ENCODE peak calls at places on chromosomes 2 and 18, in four cellular contexts. J is HepG2, Z is PC-9, K is endothelial cell. U is an unnamed sample.

GRCh38 chr2:240397924-240398611 is 37.4 kb upstream of the GPC1 start:
- DNase-seq in J (no peak), Z (no peak), K (peak), U (no peak)

GRCh38 chr2:73083886-73084792 is 12.6 kb upstream of the SFXN5 start:
- DNase-seq in J (no peak), Z (no peak), K (no peak), U (no peak)

GRCh38 chr2:70692256-70692655 is 75.7 kb downstream of the ADD2 start:
- DNase-seq in J (no peak), Z (no peak), K (no peak), U (no peak)

GRCh38 chr18:23799540-23799939 is 110.3 kb downstream of the LAMA3 start:
- DNase-seq in J (no peak), Z (no peak), K (no peak), U (no peak)

GRCh38 chr2:74845217-74845751 is 11.4 kb downstream of the HK2 start:
- DNase-seq in J (no peak), Z (peak), K (peak), U (peak)

GRCh38 chr18:13548106-13548819 is 178.1 kb downstream of the FAM210A start:
- DNase-seq in J (no peak), Z (no peak), K (no peak), U (no peak)

GRCh38 chr2:160561551-160562280 is 68.1 kb upstream of the RBMS1 start:
- DNase-seq in J (no peak), Z (peak), K (no peak), U (no peak)

GRCh38 chr2:18742382-18742781 is 153.0 kb upstream of the NT5C1B start:
- DNase-seq in J (no peak), Z (no peak), K (no peak), U (no peak)

GRCh38 chr18:35880788-35881455 is 91.6 kb upstream of the RMP24 start:
- DNase-seq in J (no peak), Z (no peak), K (no peak), U (no peak)

GRCh38 chr18:46158498-46158897 is 54.3 kb downstream of the HAUS1 start:
- DNase-seq in J (no peak), Z (peak), K (no peak), U (no peak)

GRCh38 chr2:184363213-184363612 is 235.1 kb upstream of the ZNF804A start:
- DNase-seq in J (peak), Z (peak), K (no peak), U (no peak)

GRCh38 chr2:75292826-75293225 is 93.5 kb upstream of the TACR1 start:
- DNase-seq in J (no peak), Z (peak), K (no peak), U (no peak)

GRCh38 chr2:173160618-173161017 is 85.0 kb downstream of the MAP3K20 start:
- DNase-seq in J (no peak), Z (no peak), K (no peak), U (no peak)

GRCh38 chr2:55518846-55519167 is 711 bp upstream of the CFAP36 start:
- DNase-seq in J (peak), Z (no peak), K (no peak), U (no peak)

GRCh38 chr2:172693037-172693436 is 42.6 kb upstream of the RAPGEF4 start:
- DNase-seq in J (peak), Z (peak), K (no peak), U (peak)

GRCh38 chr18:5420909-5421308 is 122.9 kb downstream of the EPB41L3 start:
- DNase-seq in J (no peak), Z (no peak), K (no peak), U (no peak)

GRCh38 chr18:5425721-5426120 is 118.1 kb downstream of the EPB41L3 start:
- DNase-seq in J (no peak), Z (no peak), K (no peak), U (no peak)

GRCh38 chr18:5422626-5423025 is 121.2 kb downstream of the EPB41L3 start:
- DNase-seq in J (no peak), Z (no peak), K (no peak), U (no peak)

GRCh38 chr18:5421981-5422380 is 121.8 kb downstream of the EPB41L3 start:
- DNase-seq in J (no peak), Z (no peak), K (no peak), U (no peak)

DNA sequence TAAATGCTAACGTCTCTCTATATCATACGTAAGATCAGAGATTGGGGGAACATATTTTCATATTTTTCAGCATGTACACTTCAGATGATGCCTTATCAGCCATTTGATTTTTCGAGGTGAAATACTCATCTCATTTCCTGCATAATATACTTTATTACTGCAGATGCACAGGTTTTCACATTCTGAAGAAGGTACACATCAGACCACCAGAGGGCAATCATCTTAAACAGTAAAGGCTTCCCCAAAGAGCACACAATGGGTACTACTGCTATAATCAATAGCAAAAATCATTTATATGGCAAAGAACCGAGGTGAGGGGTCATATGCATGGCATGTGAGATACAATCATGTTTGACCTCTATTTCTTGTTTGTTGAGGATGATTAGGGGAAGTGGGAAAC is 118.9 kb downstream of the EPB41L3 start:
- DNase-seq in J (peak), Z (no peak), K (peak), U (peak)
- TF ChIP-seq CTCF in J (peak), Z (peak), K (peak), U (peak)

GRCh38 chr2:216775043-216775453 is 79.7 kb upstream of the IGFBP5 start:
- DNase-seq in J (peak), Z (peak), K (no peak), U (no peak)
- TF ChIP-seq CTCF in J (no peak), Z (no peak), K (no peak), U (no peak)

GRCh38 chr2:24276349-24276899 is 83.9 kb downstream of the ITSN2 start:
- DNase-seq in J (no peak), Z (no peak), K (no peak), U (peak)
- TF ChIP-seq CTCF in J (no peak), Z (no peak), K (no peak), U (no peak)

DNA sequence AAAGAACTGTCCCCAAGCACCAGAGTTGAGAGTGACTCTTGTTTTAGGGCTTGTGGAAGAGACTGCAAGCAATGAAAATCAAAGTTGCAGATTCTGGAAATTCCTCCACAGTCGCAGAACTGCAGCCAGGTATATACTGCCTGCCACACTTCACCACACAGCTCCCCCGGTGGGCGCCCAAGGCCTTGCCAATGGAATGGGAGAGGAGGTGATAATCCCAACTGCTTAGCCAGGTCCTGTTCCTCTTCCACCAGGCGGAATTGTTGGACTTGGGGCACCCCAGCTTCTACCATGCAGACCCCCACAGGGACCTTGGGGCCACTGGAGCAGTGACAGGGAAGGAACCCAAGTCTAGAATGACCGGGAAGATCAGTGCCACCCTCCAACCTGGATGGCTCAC is 4.8 kb upstream of the PDIA6 start:
- DNase-seq in J (peak), Z (no peak), K (no peak), U (no peak)
- TF ChIP-seq CTCF in J (peak), Z (peak), K (no peak), U (peak)

GRCh38 chr2:21165350-21165749 is 41.6 kb downstream of the TDRD15 start:
- DNase-seq in J (peak), Z (no peak), K (no peak), U (no peak)
- TF ChIP-seq CTCF in J (peak), Z (peak), K (no peak), U (peak)

GRCh38 chr18:74497778-74498177 is 1.6 kb downstream of the CNDP2 start:
- DNase-seq in J (no peak), Z (no peak), K (no peak), U (no peak)
- TF ChIP-seq CTCF in J (no peak), Z (no peak), K (no peak), U (no peak)

DNA sequence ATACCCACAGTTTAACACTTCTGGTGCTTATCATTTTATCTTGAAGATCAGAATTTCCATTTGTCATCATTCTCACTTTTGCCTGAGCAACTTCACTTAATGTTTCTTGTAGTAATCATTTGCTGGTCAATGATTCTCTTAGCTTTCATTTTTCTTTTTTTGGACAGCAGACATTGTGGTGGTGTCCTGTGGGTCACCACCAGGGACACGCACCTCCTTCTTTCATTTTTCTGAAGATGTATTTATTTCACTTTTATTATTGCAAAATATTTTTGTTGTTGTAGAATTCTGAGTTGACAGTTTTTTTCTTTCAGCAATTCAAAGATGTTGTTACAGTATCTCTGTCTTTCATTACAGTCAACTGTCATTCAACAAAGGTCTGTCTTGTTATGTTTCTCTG is 84.3 kb downstream of the FAM168B start:
- DNase-seq in J (no peak), Z (no peak), K (no peak), U (no peak)
- TF ChIP-seq CTCF in J (no peak), Z (no peak), K (peak), U (no peak)

DNA sequence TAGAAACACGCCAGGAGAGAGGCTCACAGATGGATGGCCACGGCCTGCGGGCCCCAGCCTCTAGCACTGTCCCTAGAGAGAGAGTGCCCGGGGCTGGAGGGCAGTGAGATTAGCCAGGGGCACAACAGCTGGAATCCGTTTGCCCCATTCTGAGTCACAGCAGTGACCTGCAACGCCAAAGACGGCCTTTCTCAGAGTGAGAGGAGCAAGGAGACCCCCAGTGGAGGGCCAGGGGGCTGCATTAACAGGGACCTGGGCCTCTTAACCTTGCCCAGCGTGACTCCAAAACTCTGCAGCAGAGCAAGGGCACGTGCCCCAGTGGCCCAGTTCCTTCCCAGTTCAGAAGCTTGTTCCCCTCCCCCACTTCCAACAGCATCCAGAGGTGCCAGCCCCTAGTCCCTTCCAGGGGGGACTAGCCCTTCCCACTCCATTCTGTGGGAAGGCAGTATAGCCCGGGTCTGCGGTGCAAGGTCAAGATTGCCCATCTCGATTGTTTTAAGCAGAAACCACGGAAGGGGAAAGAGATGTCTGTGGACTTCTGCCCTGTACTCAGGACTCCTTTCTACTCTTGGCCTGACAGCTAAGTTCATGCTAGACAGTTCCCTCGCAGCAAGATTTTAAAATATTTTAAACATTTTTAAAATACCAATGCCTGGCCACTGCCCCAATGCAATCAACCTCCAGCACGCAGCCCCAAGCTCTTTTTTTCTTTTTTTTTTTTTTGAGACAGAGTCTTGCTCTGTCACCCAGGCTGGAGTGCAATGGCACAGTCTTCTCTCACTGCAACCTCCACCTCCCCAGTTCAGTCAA is 50.9 kb upstream of the BIN1 start:
- DNase-seq in J (peak), Z (no peak), K (peak), U (no peak)
- TF ChIP-seq CTCF in J (peak), Z (no peak), K (peak), U (no peak)